ENCODE peak calls at places on chromosomes 4 and X, in five cellular contexts. K is HEK293T, P is NT2/D1, I is HepG2, O is GM12878. C is an unnamed sample.

GRCh38 chrX:34734383-34734782 is 77.3 kb upstream of the TMEM47 start:
- DNase-seq in K (no peak), P (no peak), I (no peak), O (no peak), C (no peak)

GRCh38 chrX:149903889-149904748 is 23.1 kb downstream of the MAGEA8 start:
- DNase-seq in K (peak), P (no peak), I (peak), O (peak), C (no peak)

GRCh38 chr4:139913995-139914394 is 240.0 kb downstream of the MAML3 start:
- DNase-seq in K (no peak), P (no peak), I (no peak), O (no peak), C (no peak)

GRCh38 chrX:11611161-11611560 is 54.6 kb downstream of the ARHGAP6 start:
- DNase-seq in K (no peak), P (no peak), I (no peak), O (no peak), C (no peak)

GRCh38 chr4:138567696-138568095 is 325.5 kb upstream of the SLC7A11 start:
- DNase-seq in K (no peak), P (no peak), I (no peak), O (no peak), C (no peak)

GRCh38 chr4:177107288-177107901 is 202.3 kb upstream of the NEIL3 start:
- DNase-seq in K (no peak), P (no peak), I (no peak), O (no peak), C (no peak)

GRCh38 chr4:83993774-83994173 is 457.9 kb downstream of the GPAT3 start:
- DNase-seq in K (no peak), P (no peak), I (no peak), O (no peak), C (peak)

GRCh38 chr4:74374561-74375327 is 9.8 kb downstream of the EREG start:
- DNase-seq in K (no peak), P (no peak), I (no peak), O (no peak), C (no peak)

GRCh38 chrX:104122829-104123228 is 10.5 kb downstream of the ZCCHC18 start:
- DNase-seq in K (no peak), P (no peak), I (no peak), O (no peak), C (no peak)

GRCh38 chrX:105882581-105883275 is 60.4 kb downstream of the NRK start:
- DNase-seq in K (no peak), P (no peak), I (no peak), O (no peak), C (no peak)

GRCh38 chr4:117137143-117137542 is 51.8 kb upstream of the TRAM1L1 start:
- DNase-seq in K (no peak), P (no peak), I (no peak), O (no peak), C (no peak)

GRCh38 chr4:113020966-113021365 is 28.5 kb upstream of the ANK2 start:
- DNase-seq in K (no peak), P (no peak), I (no peak), O (no peak), C (no peak)

GRCh38 chr4:103091601-103092223 is 7.9 kb downstream of the BDH2 start:
- DNase-seq in K (peak), P (peak), I (peak), O (peak), C (no peak)

GRCh38 chr4:156560701-156561100 is 410.9 kb downstream of the PDGFC start:
- DNase-seq in K (no peak), P (no peak), I (no peak), O (no peak), C (no peak)

GRCh38 chrX:109826954-109827708 is 94.1 kb upstream of the ACSL4 start:
- DNase-seq in K (no peak), P (peak), I (peak), O (no peak), C (no peak)

GRCh38 chr4:54439831-54440243 is 210.7 kb downstream of the PDGFRA start:
- DNase-seq in K (no peak), P (no peak), I (no peak), O (no peak), C (no peak)

GRCh38 chrX:55489315-55490009 is at the start of gene USP51:
- DNase-seq in K (peak), P (peak), I (no peak), O (peak), C (peak)

GRCh38 chrX:48794993-48795501 is 6.8 kb upstream of the HDAC6 start:
- DNase-seq in K (no peak), P (no peak), I (no peak), O (no peak), C (no peak)

GRCh38 chrX:72402614-72403013 is 96.9 kb upstream of the CITED1 start:
- DNase-seq in K (no peak), P (no peak), I (no peak), O (no peak), C (no peak)

GRCh38 chrX:54926978-54927377 is 6.4 kb downstream of the TRO start:
- DNase-seq in K (no peak), P (no peak), I (no peak), O (no peak), C (no peak)

GRCh38 chrX:15719324-15719968 is 18.6 kb upstream of the CA5B start:
- DNase-seq in K (no peak), P (no peak), I (no peak), O (no peak), C (no peak)

GRCh38 chr4:3384771-3385701 is 56.7 kb upstream of the HGFAC start:
- DNase-seq in K (no peak), P (no peak), I (peak), O (no peak), C (no peak)

GRCh38 chr4:113781439-113782040 is 20.0 kb upstream of the CAMK2D start:
- DNase-seq in K (peak), P (no peak), I (no peak), O (no peak), C (no peak)

GRCh38 chr4:128322986-128323385 is 35.4 kb upstream of the PGRMC2 start:
- DNase-seq in K (no peak), P (no peak), I (peak), O (no peak), C (no peak)

GRCh38 chrX:153853902-153854267 is 23.5 kb upstream of the PDZD4 start:
- DNase-seq in K (no peak), P (no peak), I (no peak), O (no peak), C (no peak)

GRCh38 chr4:188455353-188455752 is 316.1 kb downstream of the TRIML1 start:
- DNase-seq in K (no peak), P (no peak), I (peak), O (no peak), C (no peak)

GRCh38 chrX:44012484-44013096 is 39.4 kb upstream of the NDP start:
- DNase-seq in K (no peak), P (no peak), I (no peak), O (no peak), C (no peak)

GRCh38 chrX:154019633-154020499 is at the start of gene IRAK1:
- DNase-seq in K (peak), P (no peak), I (no peak), O (no peak), C (peak)

GRCh38 chrX:153672531-153673397 is 849 bp downstream of the PNCK start:
- DNase-seq in K (no peak), P (no peak), I (no peak), O (no peak), C (no peak)

GRCh38 chr4:14742054-14742453 is 260.2 kb upstream of the CPEB2 start:
- DNase-seq in K (no peak), P (no peak), I (no peak), O (no peak), C (no peak)

GRCh38 chr4:105215609-105216313 is 69.1 kb downstream of the TET2 start:
- DNase-seq in K (no peak), P (no peak), I (peak), O (peak), C (no peak)

GRCh38 chr4:73066928-73067327 is 2.6 kb downstream of the COX18 start:
- DNase-seq in K (no peak), P (no peak), I (no peak), O (no peak), C (no peak)

GRCh38 chr4:55358668-55359067 is 12.6 kb downstream of the SRD5A3 start:
- DNase-seq in K (no peak), P (no peak), I (no peak), O (peak), C (no peak)

GRCh38 chrX:20521245-20521644 is 254.5 kb upstream of the RPS6KA3 start:
- DNase-seq in K (no peak), P (no peak), I (no peak), O (no peak), C (no peak)

GRCh38 chr4:15894923-15895411 is 43.6 kb downstream of the FGFBP1 start:
- DNase-seq in K (no peak), P (no peak), I (no peak), O (no peak), C (no peak)

GRCh38 chrX:115679460-115679859 is 118.5 kb downstream of the PLS3 start:
- DNase-seq in K (peak), P (no peak), I (peak), O (no peak), C (no peak)

GRCh38 chr4:8653326-8654000 is 60.9 kb downstream of the CPZ start:
- DNase-seq in K (no peak), P (no peak), I (no peak), O (no peak), C (peak)
- TF ChIP-seq SUZ12 in K (no peak), P (no peak), I (no peak), O (no peak), C (no peak)

GRCh38 chr4:1748465-1748995 is 27.2 kb downstream of the TACC3 start:
- DNase-seq in K (peak), P (peak), I (peak), O (no peak), C (peak)
- TF ChIP-seq SUZ12 in K (no peak), P (no peak), I (no peak), O (no peak), C (no peak)

GRCh38 chrX:53290441-53291041 is 9.2 kb upstream of the IQSEC2 start:
- DNase-seq in K (no peak), P (no peak), I (no peak), O (no peak), C (no peak)

GRCh38 chrX:53285591-53285990 is 4.2 kb upstream of the IQSEC2 start:
- DNase-seq in K (no peak), P (no peak), I (no peak), O (no peak), C (no peak)

GRCh38 chrX:53288173-53288572 is 6.8 kb upstream of the IQSEC2 start:
- DNase-seq in K (no peak), P (peak), I (no peak), O (no peak), C (peak)

GRCh38 chrX:53284684-53285447 is 3.5 kb upstream of the IQSEC2 start:
- DNase-seq in K (peak), P (peak), I (peak), O (peak), C (peak)

GRCh38 chrX:53287493-53288138 is 6.2 kb upstream of the IQSEC2 start:
- DNase-seq in K (no peak), P (no peak), I (no peak), O (peak), C (no peak)
- TF ChIP-seq SUZ12 in K (no peak), P (no peak), I (no peak), O (no peak), C (no peak)

DNA sequence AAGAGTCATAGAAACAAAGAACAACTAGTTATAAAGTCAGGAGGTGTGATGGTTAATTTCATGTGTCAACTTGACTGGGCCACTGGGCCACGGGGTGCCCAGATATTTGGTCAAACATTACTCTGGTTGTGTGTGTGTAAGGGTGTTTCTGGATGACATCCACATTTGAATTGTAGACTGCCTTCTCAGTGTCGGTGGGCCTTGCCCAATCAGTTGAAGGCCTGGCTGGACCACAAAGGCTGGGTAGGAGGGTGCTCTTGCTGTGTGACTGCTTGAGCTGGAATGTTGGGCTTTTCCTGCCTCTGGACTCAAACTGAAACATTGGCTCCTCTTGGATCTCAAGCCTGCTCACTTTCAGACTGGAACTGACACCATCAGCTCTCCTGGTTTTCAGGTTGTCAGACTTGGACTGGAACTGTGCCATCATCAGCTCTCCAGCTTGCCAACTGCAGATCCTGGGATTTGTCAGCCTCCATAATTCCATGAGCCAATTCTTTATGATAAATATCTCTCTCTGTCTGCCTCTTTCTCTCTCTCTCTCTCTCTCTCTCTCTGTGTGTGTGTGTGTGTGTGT is 41.4 kb downstream of the CLDN34 start:
- DNase-seq in K (no peak), P (no peak), I (no peak), O (no peak), C (no peak)
- TF ChIP-seq SUZ12 in K (no peak), P (no peak), I (no peak), O (no peak), C (no peak)

C was measured in H1.